ENCODE peak calls at places on chromosomes 11 and 22, in eight cellular contexts. One of them, this sample, is unnamed. For H3K4me1, the result is how much of the 10 kb centered on the place peaks cover.

GRCh38 chr22:16988257-16988656 is 19.8 kb downstream of the GAB4 start:
- DNase-seq in PC-9: no peak
- DNase-seq in HCT116: no peak
- DNase-seq in keratinocyte: no peak
- DNase-seq in neural progenitor cell: no peak
- DNase-seq in fibroblast of lung: no peak
- DNase-seq in MM.1S: no peak
- DNase-seq in GM23338: no peak
- DNase-seq in this sample: no peak

GRCh38 chr11:20353829-20354434 is 9.6 kb upstream of the HTATIP2 start:
- DNase-seq in PC-9: no peak
- DNase-seq in HCT116: peak
- DNase-seq in keratinocyte: no peak
- DNase-seq in neural progenitor cell: peak
- DNase-seq in fibroblast of lung: peak
- DNase-seq in MM.1S: peak
- DNase-seq in GM23338: peak
- DNase-seq in this sample: peak

GRCh38 chr22:49925525-49926128 is 7.2 kb downstream of the CRELD2 start:
- DNase-seq in PC-9: no peak
- DNase-seq in HCT116: no peak
- DNase-seq in keratinocyte: no peak
- DNase-seq in neural progenitor cell: no peak
- DNase-seq in fibroblast of lung: no peak
- DNase-seq in MM.1S: peak
- DNase-seq in GM23338: no peak
- DNase-seq in this sample: no peak

GRCh38 chr22:25166266-25167056 is 33.2 kb upstream of the CRYBB3 start:
- DNase-seq in PC-9: no peak
- DNase-seq in HCT116: no peak
- DNase-seq in keratinocyte: no peak
- DNase-seq in neural progenitor cell: peak
- DNase-seq in fibroblast of lung: no peak
- DNase-seq in MM.1S: no peak
- DNase-seq in GM23338: no peak
- DNase-seq in this sample: no peak

GRCh38 chr11:46977038-46977818 is 40.7 kb downstream of the CSTPP1 start:
- DNase-seq in PC-9: no peak
- DNase-seq in HCT116: no peak
- DNase-seq in keratinocyte: no peak
- DNase-seq in neural progenitor cell: peak
- DNase-seq in fibroblast of lung: no peak
- DNase-seq in MM.1S: no peak
- DNase-seq in GM23338: peak
- DNase-seq in this sample: peak

GRCh38 chr11:128610765-128611617 is 23.6 kb upstream of the ETS1 start:
- DNase-seq in PC-9: no peak
- DNase-seq in HCT116: no peak
- DNase-seq in keratinocyte: no peak
- DNase-seq in neural progenitor cell: no peak
- DNase-seq in fibroblast of lung: no peak
- DNase-seq in MM.1S: peak
- DNase-seq in GM23338: no peak
- DNase-seq in this sample: no peak

GRCh38 chr11:119115484-119116234 is 5.7 kb upstream of the HINFP start:
- DNase-seq in PC-9: no peak
- DNase-seq in HCT116: no peak
- DNase-seq in keratinocyte: no peak
- DNase-seq in neural progenitor cell: no peak
- DNase-seq in fibroblast of lung: no peak
- DNase-seq in MM.1S: no peak
- DNase-seq in GM23338: peak
- DNase-seq in this sample: no peak

GRCh38 chr11:66912963-66913362 is 45.2 kb downstream of the PC start:
- DNase-seq in PC-9: no peak
- DNase-seq in HCT116: no peak
- DNase-seq in keratinocyte: no peak
- DNase-seq in neural progenitor cell: peak
- DNase-seq in fibroblast of lung: no peak
- DNase-seq in MM.1S: no peak
- DNase-seq in GM23338: no peak
- DNase-seq in this sample: no peak

GRCh38 chr11:68461284-68461861 is 821 bp downstream of the PPP6R3 start:
- DNase-seq in PC-9: peak
- DNase-seq in HCT116: no peak
- DNase-seq in keratinocyte: no peak
- DNase-seq in neural progenitor cell: no peak
- DNase-seq in fibroblast of lung: peak
- DNase-seq in MM.1S: peak
- DNase-seq in GM23338: peak
- DNase-seq in this sample: peak

GRCh38 chr11:16252373-16252772 is 104.0 kb downstream of the SOX6 start:
- DNase-seq in PC-9: no peak
- DNase-seq in HCT116: no peak
- DNase-seq in keratinocyte: no peak
- DNase-seq in neural progenitor cell: peak
- DNase-seq in fibroblast of lung: peak
- DNase-seq in MM.1S: no peak
- DNase-seq in GM23338: peak
- DNase-seq in this sample: peak

GRCh38 chr11:2914475-2915195 is 14.6 kb downstream of the PHLDA2 start:
- DNase-seq in PC-9: no peak
- DNase-seq in HCT116: no peak
- DNase-seq in keratinocyte: no peak
- DNase-seq in neural progenitor cell: no peak
- DNase-seq in fibroblast of lung: no peak
- DNase-seq in MM.1S: no peak
- DNase-seq in GM23338: no peak
- DNase-seq in this sample: no peak

GRCh38 chr11:83990160-83990733 is 704.1 kb upstream of the CCDC90B start:
- DNase-seq in PC-9: no peak
- DNase-seq in HCT116: no peak
- DNase-seq in keratinocyte: no peak
- DNase-seq in neural progenitor cell: no peak
- DNase-seq in fibroblast of lung: no peak
- DNase-seq in MM.1S: no peak
- DNase-seq in GM23338: no peak
- DNase-seq in this sample: peak
- H3K27ac ChIP-seq in PC-9: no peak
- H3K27ac ChIP-seq in HCT116: no peak
- H3K27ac ChIP-seq in keratinocyte: no peak
- H3K27ac ChIP-seq in neural progenitor cell: no peak
- H3K27ac ChIP-seq in fibroblast of lung: no peak
- H3K27ac ChIP-seq in MM.1S: no peak
- H3K27ac ChIP-seq in GM23338: no peak
- H3K27ac ChIP-seq in this sample: no peak

GRCh38 chr22:44329179-44329796 is 16.5 kb upstream of the SHISAL1 start:
- DNase-seq in PC-9: peak
- DNase-seq in HCT116: no peak
- DNase-seq in keratinocyte: no peak
- DNase-seq in neural progenitor cell: no peak
- DNase-seq in fibroblast of lung: no peak
- DNase-seq in MM.1S: peak
- DNase-seq in GM23338: no peak
- DNase-seq in this sample: peak

GRCh38 chr22:44325718-44326548 is 13.2 kb upstream of the SHISAL1 start:
- DNase-seq in PC-9: no peak
- DNase-seq in HCT116: no peak
- DNase-seq in keratinocyte: no peak
- DNase-seq in neural progenitor cell: peak
- DNase-seq in fibroblast of lung: peak
- DNase-seq in MM.1S: no peak
- DNase-seq in GM23338: no peak
- DNase-seq in this sample: peak

GRCh38 chr22:44328762-44329161 is 16.0 kb upstream of the SHISAL1 start:
- DNase-seq in PC-9: no peak
- DNase-seq in HCT116: no peak
- DNase-seq in keratinocyte: no peak
- DNase-seq in neural progenitor cell: no peak
- DNase-seq in fibroblast of lung: no peak
- DNase-seq in MM.1S: no peak
- DNase-seq in GM23338: no peak
- DNase-seq in this sample: no peak

GRCh38 chr22:44328326-44328725 is 15.6 kb upstream of the SHISAL1 start:
- DNase-seq in PC-9: no peak
- DNase-seq in HCT116: no peak
- DNase-seq in keratinocyte: no peak
- DNase-seq in neural progenitor cell: no peak
- DNase-seq in fibroblast of lung: no peak
- DNase-seq in MM.1S: no peak
- DNase-seq in GM23338: no peak
- DNase-seq in this sample: no peak

GRCh38 chr22:44326549-44326881 is 13.8 kb upstream of the SHISAL1 start:
- DNase-seq in PC-9: no peak
- DNase-seq in HCT116: no peak
- DNase-seq in keratinocyte: no peak
- DNase-seq in neural progenitor cell: no peak
- DNase-seq in fibroblast of lung: no peak
- DNase-seq in MM.1S: no peak
- DNase-seq in GM23338: no peak
- DNase-seq in this sample: no peak
- TF ChIP-seq EZH2 in PC-9: no peak
- TF ChIP-seq EZH2 in HCT116: no peak
- TF ChIP-seq EZH2 in keratinocyte: no peak
- TF ChIP-seq EZH2 in neural progenitor cell: no peak
- TF ChIP-seq EZH2 in fibroblast of lung: no peak
- TF ChIP-seq EZH2 in MM.1S: no peak
- TF ChIP-seq EZH2 in GM23338: no peak
- TF ChIP-seq EZH2 in this sample: no peak

DNA sequence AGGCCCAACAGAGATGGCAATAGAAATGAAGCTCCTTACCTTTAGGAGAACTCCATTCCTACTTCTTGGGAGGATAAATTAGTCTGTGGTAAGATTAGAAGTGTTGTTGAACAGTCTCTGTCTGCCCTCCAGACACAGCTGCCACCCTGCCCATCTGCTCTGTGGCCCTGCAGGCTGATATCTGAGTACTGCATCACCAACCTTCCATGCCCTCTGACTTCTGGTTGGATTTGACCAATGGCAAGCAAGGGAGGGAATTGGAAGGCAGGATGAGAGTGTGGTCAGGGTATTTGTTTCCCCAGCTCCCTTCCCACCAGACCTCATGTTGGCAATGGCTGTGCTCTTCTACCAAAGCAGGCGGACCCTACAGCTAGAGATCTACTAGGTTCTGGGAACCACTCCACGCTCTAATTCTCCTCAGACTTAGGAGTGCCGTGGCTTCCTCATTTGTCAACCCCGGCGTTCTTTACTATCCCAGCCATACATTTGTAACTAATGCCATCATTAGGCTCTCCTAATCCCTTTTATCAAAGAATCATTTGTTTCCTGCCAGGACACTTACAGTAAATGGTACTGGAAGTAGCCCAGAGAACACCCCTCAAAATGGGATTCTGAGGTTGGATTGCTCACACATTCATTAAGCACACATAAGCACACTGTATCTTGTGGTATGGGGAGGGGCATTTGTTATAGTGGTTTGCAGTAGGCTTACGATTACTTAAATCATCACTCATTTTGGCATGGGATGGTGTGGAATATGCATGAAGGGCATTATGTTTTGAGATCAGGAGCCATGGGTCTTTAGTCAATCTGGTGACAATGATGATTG is 35.4 kb upstream of the CD44 start:
- DNase-seq in PC-9: no peak
- DNase-seq in HCT116: no peak
- DNase-seq in keratinocyte: no peak
- DNase-seq in neural progenitor cell: no peak
- DNase-seq in fibroblast of lung: no peak
- DNase-seq in MM.1S: no peak
- DNase-seq in GM23338: no peak
- DNase-seq in this sample: no peak
- H3K4me1 ChIP-seq in PC-9: under half
- H3K4me1 ChIP-seq in HCT116: under half
- H3K4me1 ChIP-seq in keratinocyte: under half
- H3K4me1 ChIP-seq in neural progenitor cell: under half
- H3K4me1 ChIP-seq in fibroblast of lung: under half
- H3K4me1 ChIP-seq in MM.1S: under half
- H3K4me1 ChIP-seq in GM23338: under half
- H3K4me1 ChIP-seq in this sample: under half

GRCh38 chr11:45886816-45887520 is 1.5 kb downstream of the MAPK8IP1 start:
- DNase-seq in PC-9: no peak
- DNase-seq in HCT116: no peak
- DNase-seq in keratinocyte: no peak
- DNase-seq in neural progenitor cell: no peak
- DNase-seq in fibroblast of lung: no peak
- DNase-seq in MM.1S: no peak
- DNase-seq in GM23338: no peak
- DNase-seq in this sample: no peak

GRCh38 chr11:45884596-45885185 is 760 bp upstream of the MAPK8IP1 start:
- DNase-seq in PC-9: no peak
- DNase-seq in HCT116: no peak
- DNase-seq in keratinocyte: no peak
- DNase-seq in neural progenitor cell: no peak
- DNase-seq in fibroblast of lung: no peak
- DNase-seq in MM.1S: no peak
- DNase-seq in GM23338: no peak
- DNase-seq in this sample: no peak

GRCh38 chr11:45887587-45887986 is 2.1 kb downstream of the MAPK8IP1 start:
- DNase-seq in PC-9: no peak
- DNase-seq in HCT116: no peak
- DNase-seq in keratinocyte: no peak
- DNase-seq in neural progenitor cell: no peak
- DNase-seq in fibroblast of lung: no peak
- DNase-seq in MM.1S: no peak
- DNase-seq in GM23338: no peak
- DNase-seq in this sample: no peak

GRCh38 chr11:45885274-45885920 is at the start of gene MAPK8IP1:
- DNase-seq in PC-9: no peak
- DNase-seq in HCT116: no peak
- DNase-seq in keratinocyte: no peak
- DNase-seq in neural progenitor cell: peak
- DNase-seq in fibroblast of lung: peak
- DNase-seq in MM.1S: peak
- DNase-seq in GM23338: peak
- DNase-seq in this sample: peak

DNA sequence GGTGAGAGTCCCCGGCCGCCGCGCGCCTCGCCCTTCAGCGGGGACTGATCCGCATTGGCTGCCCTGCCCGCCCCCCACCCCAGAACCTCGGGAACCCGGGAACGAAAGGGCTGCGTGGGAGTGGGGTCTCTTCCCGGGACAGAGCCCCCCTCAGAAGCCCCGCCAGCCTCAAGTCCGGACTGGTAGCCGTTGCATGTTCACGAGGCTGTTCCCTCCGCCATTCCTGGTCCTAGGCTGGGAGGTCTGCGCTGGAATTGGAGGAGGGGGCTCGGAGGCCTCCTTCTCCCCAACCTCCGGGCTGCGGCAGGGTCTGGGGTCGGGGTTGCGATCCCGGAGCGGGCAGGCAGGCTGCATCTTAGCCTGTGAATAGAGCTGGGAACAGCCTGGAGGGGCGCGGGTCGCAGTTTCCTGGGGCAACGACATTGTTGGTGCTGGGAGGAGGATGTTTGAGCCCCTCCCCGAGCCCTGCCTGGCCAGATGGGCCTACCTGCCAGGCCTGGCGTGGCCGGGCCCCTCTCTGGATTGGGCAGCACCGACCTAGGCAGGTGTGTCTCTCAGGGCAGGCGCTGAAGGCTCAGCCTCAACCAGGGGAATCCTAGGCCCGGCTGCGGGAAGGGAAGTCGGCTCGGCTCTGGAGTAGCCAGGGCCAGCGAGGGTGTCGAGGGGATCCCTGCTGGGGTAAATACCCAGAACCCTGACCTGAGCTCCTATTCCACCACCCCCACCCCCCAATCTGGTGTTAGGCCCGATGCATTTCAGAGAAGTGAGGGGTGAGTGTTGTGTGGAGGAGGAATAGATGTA is 670 bp downstream of the MAPK8IP1 start:
- DNase-seq in PC-9: no peak
- DNase-seq in HCT116: no peak
- DNase-seq in keratinocyte: no peak
- DNase-seq in neural progenitor cell: peak
- DNase-seq in fibroblast of lung: no peak
- DNase-seq in MM.1S: no peak
- DNase-seq in GM23338: peak
- DNase-seq in this sample: no peak
- H3K27ac ChIP-seq in PC-9: no peak
- H3K27ac ChIP-seq in HCT116: no peak
- H3K27ac ChIP-seq in keratinocyte: no peak
- H3K27ac ChIP-seq in neural progenitor cell: no peak
- H3K27ac ChIP-seq in fibroblast of lung: no peak
- H3K27ac ChIP-seq in MM.1S: no peak
- H3K27ac ChIP-seq in GM23338: no peak
- H3K27ac ChIP-seq in this sample: no peak